ENCODE peak calls at places on chromosome 13, in seven cellular contexts. J is cardiac muscle cell, D is epithelial cell of prostate, H is AG04450, P is lower lobe of right lung, O is kidney, B is brain microvascular endothelial cell. Y is an unnamed sample.

GRCh38 chr13:21478881-21479808 is 20.0 kb upstream of the ZDHHC20 start:
- DNase-seq in J (peak), D (no peak), H (peak), P (no peak), O (no peak), B (peak), Y (no peak)

GRCh38 chr13:72246396-72246795 is 379.4 kb upstream of the DACH1 start:
- DNase-seq in J (no peak), D (no peak), H (no peak), P (no peak), O (no peak), B (no peak), Y (no peak)

GRCh38 chr13:92719868-92720267 is 506.7 kb upstream of the GPC6 start:
- DNase-seq in J (no peak), D (no peak), H (no peak), P (no peak), O (no peak), B (no peak), Y (no peak)

GRCh38 chr13:42495256-42495655 is 78.7 kb upstream of the TNFSF11 start:
- DNase-seq in J (no peak), D (no peak), H (no peak), P (no peak), O (no peak), B (peak), Y (no peak)

GRCh38 chr13:85590231-85590931 is 208.8 kb downstream of the SLITRK6 start:
- DNase-seq in J (no peak), D (no peak), H (no peak), P (no peak), O (no peak), B (no peak), Y (no peak)

GRCh38 chr13:49214917-49215376 is 5.2 kb upstream of the MLNR start:
- DNase-seq in J (peak), D (no peak), H (no peak), P (peak), O (no peak), B (no peak), Y (no peak)

GRCh38 chr13:48508001-48508400 is 24.9 kb downstream of the RCBTB2 start:
- DNase-seq in J (no peak), D (peak), H (no peak), P (no peak), O (no peak), B (no peak), Y (no peak)

GRCh38 chr13:113724780-113725315 is 34.2 kb upstream of the TMEM255B start:
- DNase-seq in J (peak), D (no peak), H (no peak), P (peak), O (peak), B (peak), Y (peak)

GRCh38 chr13:46656786-46657185 is 103.8 kb downstream of the LRCH1 start:
- DNase-seq in J (no peak), D (no peak), H (no peak), P (no peak), O (no peak), B (no peak), Y (no peak)

GRCh38 chr13:31824705-31825512 is 85.6 kb downstream of the RXFP2 start:
- DNase-seq in J (peak), D (no peak), H (no peak), P (no peak), O (no peak), B (peak), Y (no peak)

GRCh38 chr13:45833663-45834062 is 17.9 kb downstream of the SIAH3 start:
- DNase-seq in J (peak), D (peak), H (no peak), P (no peak), O (no peak), B (no peak), Y (no peak)

GRCh38 chr13:43204591-43204990 is 181.2 kb downstream of the DNAJC15 start:
- DNase-seq in J (no peak), D (no peak), H (no peak), P (no peak), O (no peak), B (no peak), Y (no peak)

GRCh38 chr13:84096221-84096620 is 213.9 kb upstream of the SLITRK1 start:
- DNase-seq in J (peak), D (no peak), H (no peak), P (no peak), O (no peak), B (peak), Y (no peak)

GRCh38 chr13:77893066-77893465 is 25.6 kb downstream of the EDNRB start:
- DNase-seq in J (no peak), D (no peak), H (no peak), P (no peak), O (peak), B (no peak), Y (no peak)

GRCh38 chr13:48216204-48216711 is 16.7 kb upstream of the ITM2B start:
- DNase-seq in J (no peak), D (no peak), H (no peak), P (no peak), O (peak), B (no peak), Y (no peak)

GRCh38 chr13:73880365-73880764 is 253.8 kb downstream of the KLF12 start:
- DNase-seq in J (peak), D (no peak), H (no peak), P (no peak), O (no peak), B (peak), Y (no peak)

GRCh38 chr13:74132768-74133656 is 1.2 kb downstream of the KLF12 start:
- DNase-seq in J (peak), D (no peak), H (no peak), P (peak), O (peak), B (no peak), Y (no peak)

GRCh38 chr13:26964278-26965057 is 203.9 kb upstream of the GPR12 start:
- DNase-seq in J (peak), D (no peak), H (no peak), P (no peak), O (no peak), B (peak), Y (no peak)

GRCh38 chr13:77860621-77861020 is 58.0 kb downstream of the EDNRB start:
- DNase-seq in J (peak), D (no peak), H (peak), P (no peak), O (no peak), B (no peak), Y (no peak)

GRCh38 chr13:44921478-44921877 is 67.8 kb downstream of the NUFIP1 start:
- DNase-seq in J (no peak), D (no peak), H (no peak), P (no peak), O (no peak), B (no peak), Y (no peak)

GRCh38 chr13:114334305-114335053 is 20.2 kb downstream of the CHAMP1 start:
- DNase-seq in J (no peak), D (no peak), H (no peak), P (no peak), O (no peak), B (no peak), Y (no peak)

GRCh38 chr13:79810671-79811070 is 329.7 kb downstream of the NDFIP2 start:
- DNase-seq in J (peak), D (no peak), H (peak), P (no peak), O (no peak), B (peak), Y (no peak)

GRCh38 chr13:33743438-33744368 is 74.2 kb upstream of the RFC3 start:
- DNase-seq in J (peak), D (no peak), H (no peak), P (no peak), O (no peak), B (no peak), Y (no peak)

DNA sequence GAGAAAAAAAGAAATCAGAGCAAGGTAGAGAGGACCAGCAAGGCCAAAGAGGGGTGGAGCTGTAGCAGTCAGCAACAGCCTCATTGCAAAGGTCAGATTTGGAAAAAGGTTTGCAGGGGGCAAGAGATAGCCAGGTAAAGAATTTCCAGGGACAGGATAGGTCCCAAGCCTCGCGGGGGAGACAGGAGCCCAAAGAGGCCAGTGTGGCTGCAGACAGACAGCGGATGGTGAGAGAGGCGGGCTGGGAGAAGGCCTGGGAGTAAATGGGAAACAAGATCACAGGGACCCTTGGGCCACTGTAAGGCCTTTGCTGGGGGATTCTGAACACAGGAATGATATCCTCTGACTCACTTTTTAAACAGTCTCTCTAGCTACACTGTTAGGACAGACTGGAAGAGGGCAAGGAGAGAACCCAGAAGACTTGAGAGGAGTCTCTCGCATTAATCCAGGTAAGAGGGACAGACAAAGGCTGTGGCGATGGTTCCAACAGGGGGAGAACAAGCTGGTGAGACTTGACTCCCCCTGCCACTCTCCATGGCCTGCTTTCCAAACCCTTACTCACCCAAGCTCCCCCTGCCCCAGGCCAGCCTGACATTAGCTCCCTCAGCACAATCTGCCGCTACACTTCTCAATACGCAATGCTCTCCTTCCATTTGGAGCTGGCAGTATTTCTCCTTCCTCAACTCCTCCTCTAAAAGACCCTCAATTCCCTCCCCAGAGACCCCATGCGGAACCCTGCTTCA is 31.8 kb downstream of the DOCK9 start:
- DNase-seq in J (no peak), D (no peak), H (no peak), P (no peak), O (no peak), B (no peak), Y (no peak)
- H3K27ac ChIP-seq in J (peak), D (no peak), H (no peak), P (no peak), O (no peak), B (no peak), Y (no peak)

GRCh38 chr13:106517151-106517847 is 18.2 kb downstream of the EFNB2 start:
- DNase-seq in J (no peak), D (no peak), H (no peak), P (no peak), O (no peak), B (no peak), Y (no peak)

GRCh38 chr13:106513025-106513424 is 22.4 kb downstream of the EFNB2 start:
- DNase-seq in J (peak), D (no peak), H (no peak), P (no peak), O (no peak), B (peak), Y (no peak)

GRCh38 chr13:106515635-106516254 is 19.7 kb downstream of the EFNB2 start:
- DNase-seq in J (no peak), D (no peak), H (no peak), P (no peak), O (no peak), B (no peak), Y (no peak)

GRCh38 chr13:106514928-106515634 is 20.4 kb downstream of the EFNB2 start:
- DNase-seq in J (no peak), D (no peak), H (no peak), P (no peak), O (no peak), B (no peak), Y (no peak)

DNA sequence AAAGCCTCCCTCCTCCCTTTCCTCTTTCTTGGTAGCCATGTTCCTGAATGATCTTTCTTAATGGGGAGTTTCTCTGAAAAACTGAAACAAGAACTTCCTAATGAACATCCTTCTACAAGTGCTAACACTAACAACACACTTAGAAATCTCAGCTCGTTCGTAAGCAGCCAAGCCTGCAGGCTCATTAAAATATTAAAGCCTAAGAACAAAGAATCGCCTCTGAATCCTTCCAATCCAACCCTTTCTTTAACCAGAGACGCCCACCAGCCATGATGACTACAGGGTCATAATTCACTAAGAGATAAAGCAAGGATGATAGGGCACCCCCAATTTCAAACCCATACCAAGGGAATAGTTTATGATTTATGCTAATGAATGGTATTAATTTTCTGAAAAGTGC is 21.9 kb downstream of the EFNB2 start:
- DNase-seq in J (no peak), D (no peak), H (no peak), P (no peak), O (no peak), B (no peak), Y (no peak)
- H3K27ac ChIP-seq in J (no peak), D (peak), H (no peak), P (no peak), O (no peak), B (peak), Y (no peak)

GRCh38 chr13:52916483-52916990 is 68.1 kb upstream of the PCDH8 start:
- DNase-seq in J (no peak), D (no peak), H (no peak), P (no peak), O (no peak), B (no peak), Y (no peak)
- H3K27ac ChIP-seq in J (peak), D (no peak), H (no peak), P (no peak), O (no peak), B (no peak), Y (peak)

GRCh38 chr13:51311957-51312520 is 27.5 kb upstream of the SERPINE3 start:
- DNase-seq in J (no peak), D (no peak), H (no peak), P (no peak), O (no peak), B (no peak), Y (no peak)
- H3K27ac ChIP-seq in J (no peak), D (no peak), H (no peak), P (no peak), O (no peak), B (no peak), Y (no peak)

DNA sequence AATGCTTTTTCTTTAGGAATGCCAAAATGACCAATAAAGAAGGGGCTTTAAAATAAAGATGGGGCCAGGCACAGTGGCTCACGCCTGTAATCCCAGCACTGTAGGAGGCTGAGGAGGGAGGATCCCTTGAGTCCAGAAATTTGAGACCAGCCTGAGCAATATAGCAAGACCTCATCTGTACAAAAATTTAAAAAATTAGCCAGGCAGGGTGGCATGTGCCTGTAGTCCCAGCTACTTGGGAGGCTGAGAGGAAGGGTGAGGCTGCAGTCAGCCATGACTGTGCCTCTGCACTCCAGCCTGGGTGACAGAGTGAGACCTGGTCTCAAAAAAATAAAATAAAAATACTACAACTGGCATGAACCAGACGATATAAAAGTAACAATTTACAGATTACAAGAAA is 93.4 kb downstream of the LHFPL6 start:
- DNase-seq in J (no peak), D (no peak), H (no peak), P (no peak), O (no peak), B (no peak), Y (no peak)
- H3K27ac ChIP-seq in J (no peak), D (no peak), H (no peak), P (no peak), O (no peak), B (no peak), Y (no peak)

GRCh38 chr13:50230365-50230978 is 215.2 kb downstream of the KCNRG start:
- DNase-seq in J (peak), D (no peak), H (no peak), P (no peak), O (no peak), B (no peak), Y (no peak)
- H3K27ac ChIP-seq in J (no peak), D (no peak), H (no peak), P (peak), O (no peak), B (peak), Y (no peak)